ENCODE peak calls at places on chromosomes 4 and X, in ten cellular contexts. L is cardiac muscle cell; Q is HTR-8/SVneo; P is mucosa of descending colon; Y is WTC11; N is activated CD8-positive, alpha-beta memory T cell treated with anti-CD3 and anti-CD28 coated beads for 48 hours; T is ELR; I is M059J; H is nephron progenitor cell; S is NCI-H1417 treated with DMSO at 0.1 percent for 48 hours. B is an unnamed sample.
A peak's percentile ranks its signal among the peaks of the same experiment; 100 is the strongest.

GRCh38 chr4:68712207-68712606 is 41.8 kb upstream of the UGT2B15 start:
- DNase-seq in L (no peak), Q (no peak), P (no peak), Y (no peak), N (no peak), T (no peak), I (no peak), H (no peak), S (no peak), B (no peak)

GRCh38 chr4:145248971-145249370 is 68.6 kb upstream of the OTUD4 start:
- DNase-seq in L (no peak), Q (no peak), P (no peak), Y (no peak), N (no peak), T (no peak), I (no peak), H (no peak), S (no peak), B (no peak)

GRCh38 chr4:5919044-5919443 is 26.2 kb upstream of the CRMP1 start:
- DNase-seq in L (no peak), Q (no peak), P (no peak), Y (no peak), N (no peak), T (no peak), I (no peak), H (no peak), S (no peak), B (no peak)

GRCh38 chr4:112895785-112896184 is 153.7 kb upstream of the ANK2 start:
- DNase-seq in L (no peak), Q (no peak), P (no peak), Y (peak; percentile 18), N (no peak), T (peak; percentile 27), I (peak; percentile 6), H (peak; percentile 31), S (no peak), B (no peak)

GRCh38 chrX:129361566-129361965 is 161.7 kb downstream of the SMARCA1 start:
- DNase-seq in L (no peak), Q (no peak), P (no peak), Y (no peak), N (no peak), T (no peak), I (no peak), H (no peak), S (no peak), B (no peak)

GRCh38 chrX:86263526-86263925 is 115.3 kb downstream of the DACH2 start:
- DNase-seq in L (no peak), Q (no peak), P (no peak), Y (peak; percentile 11), N (no peak), T (no peak), I (no peak), H (no peak), S (no peak), B (no peak)

GRCh38 chrX:3346436-3347329 is at the start of gene MXRA5:
- DNase-seq in L (peak; percentile 64), Q (no peak), P (no peak), Y (peak; percentile 62), N (no peak), T (no peak), I (no peak), H (peak; percentile 80), S (no peak), B (no peak)

GRCh38 chr4:155952546-155952945 is 1.1 kb downstream of the CTSO start:
- DNase-seq in L (peak; percentile 60), Q (no peak), P (no peak), Y (no peak), N (no peak), T (peak; percentile 47), I (peak; percentile 44), H (no peak), S (no peak), B (no peak)

GRCh38 chr4:15755321-15755750 is 22.8 kb upstream of the CD38 start:
- DNase-seq in L (peak; percentile 57), Q (peak; percentile 20), P (no peak), Y (no peak), N (no peak), T (peak; percentile 89), I (peak; percentile 91), H (no peak), S (no peak), B (peak; percentile 89)

GRCh38 chrX:15418041-15418706 is 34.0 kb upstream of the VEGFD start:
- DNase-seq in L (no peak), Q (no peak), P (no peak), Y (no peak), N (no peak), T (peak; percentile 3), I (no peak), H (no peak), S (no peak), B (no peak)

GRCh38 chrX:81390244-81390643 is 188.3 kb downstream of the SH3BGRL start:
- DNase-seq in L (no peak), Q (no peak), P (no peak), Y (no peak), N (no peak), T (no peak), I (no peak), H (no peak), S (no peak), B (no peak)

GRCh38 chr4:70936200-70936787 is 34.1 kb downstream of the MOB1B start:
- DNase-seq in L (no peak), Q (no peak), P (no peak), Y (no peak), N (no peak), T (no peak), I (no peak), H (no peak), S (no peak), B (no peak)

GRCh38 chrX:110146521-110146920 is 143.6 kb downstream of the TMEM164 start:
- DNase-seq in L (peak; percentile 70), Q (peak; percentile 5), P (no peak), Y (peak; percentile 12), N (no peak), T (peak; percentile 67), I (peak; percentile 57), H (peak; percentile 53), S (peak; percentile 8), B (peak; percentile 33)

GRCh38 chrX:110557864-110558263 is 199.2 kb downstream of the RTL9 start:
- DNase-seq in L (no peak), Q (no peak), P (no peak), Y (no peak), N (no peak), T (no peak), I (no peak), H (no peak), S (no peak), B (no peak)

GRCh38 chr4:169251291-169252235 is 19.2 kb downstream of the SH3RF1 start:
- DNase-seq in L (no peak), Q (no peak), P (no peak), Y (no peak), N (no peak), T (peak; percentile 64), I (peak; percentile 79), H (no peak), S (no peak), B (no peak)

GRCh38 chrX:53153581-53153980 is 59.6 kb downstream of the KANTR start:
- DNase-seq in L (no peak), Q (no peak), P (no peak), Y (no peak), N (no peak), T (no peak), I (no peak), H (no peak), S (no peak), B (no peak)

GRCh38 chrX:51332188-51332942 is at the start of gene NUDT10:
- DNase-seq in L (peak; percentile 69), Q (peak; percentile 0), P (peak; percentile 37), Y (peak; percentile 84), N (peak; percentile 15), T (peak; percentile 0), I (peak; percentile 12), H (peak; percentile 86), S (peak; percentile 37), B (peak; percentile 66)

GRCh38 chr4:14345356-14345775 is 656.9 kb upstream of the CPEB2 start:
- DNase-seq in L (peak; percentile 30), Q (no peak), P (no peak), Y (no peak), N (no peak), T (peak; percentile 75), I (peak; percentile 75), H (no peak), S (no peak), B (peak; percentile 17)

GRCh38 chrX:14630724-14631123 is 101.4 kb downstream of the GLRA2 start:
- DNase-seq in L (no peak), Q (no peak), P (no peak), Y (peak; percentile 14), N (no peak), T (no peak), I (no peak), H (peak; percentile 1), S (no peak), B (no peak)

GRCh38 chrX:69021095-69021494 is 144.2 kb downstream of the PJA1 start:
- DNase-seq in L (no peak), Q (no peak), P (no peak), Y (no peak), N (no peak), T (no peak), I (no peak), H (peak; percentile 20), S (peak; percentile 2), B (no peak)

GRCh38 chrX:65607070-65607742 is 60.2 kb upstream of the MSN start:
- DNase-seq in L (peak; percentile 24), Q (no peak), P (no peak), Y (no peak), N (no peak), T (peak; percentile 62), I (peak; percentile 84), H (no peak), S (no peak), B (no peak)

GRCh38 chr4:34649716-34650115 is 1594.6 kb downstream of the ARAP2 start:
- DNase-seq in L (peak; percentile 27), Q (no peak), P (no peak), Y (no peak), N (no peak), T (no peak), I (no peak), H (no peak), S (no peak), B (no peak)

GRCh38 chrX:18828832-18829404 is 121.5 kb downstream of the PPEF1 start:
- DNase-seq in L (peak; percentile 3), Q (no peak), P (no peak), Y (no peak), N (no peak), T (peak; percentile 3), I (peak; percentile 59), H (no peak), S (no peak), B (peak; percentile 5)

GRCh38 chr4:145609494-145610427 is 9.4 kb upstream of the MMAA start:
- DNase-seq in L (peak; percentile 85), Q (peak; percentile 48), P (no peak), Y (peak; percentile 71), N (no peak), T (peak; percentile 65), I (peak; percentile 54), H (peak; percentile 64), S (peak; percentile 56), B (peak; percentile 63)

GRCh38 chrX:123217077-123217476 is 33.0 kb downstream of the GRIA3 start:
- DNase-seq in L (peak; percentile 0), Q (no peak), P (no peak), Y (no peak), N (no peak), T (no peak), I (peak; percentile 46), H (no peak), S (no peak), B (no peak)

GRCh38 chrX:111339212-111339611 is 68.9 kb upstream of the CAPN6 start:
- DNase-seq in L (no peak), Q (no peak), P (no peak), Y (no peak), N (no peak), T (no peak), I (no peak), H (no peak), S (no peak), B (no peak)

GRCh38 chr4:27861802-27862201 is 1001.2 kb downstream of the STIM2 start:
- DNase-seq in L (peak; percentile 2), Q (no peak), P (no peak), Y (no peak), N (no peak), T (peak; percentile 56), I (peak; percentile 1), H (no peak), S (no peak), B (peak; percentile 72)

GRCh38 chr4:28723371-28723770 is 1862.7 kb downstream of the STIM2 start:
- DNase-seq in L (no peak), Q (no peak), P (no peak), Y (no peak), N (no peak), T (no peak), I (no peak), H (no peak), S (no peak), B (no peak)

B was measured in H4.